ENCODE peak calls at places on chromosomes 3 and 15, in four cellular contexts. One of them, this sample, is unnamed.

GRCh38 chr15:70347766-70348558 is 250.2 kb upstream of the TLE3 start:
- DNase-seq in psoas muscle: no peak
- DNase-seq in heart left ventricle: no peak
- DNase-seq in BJ: no peak
- DNase-seq in this sample: no peak

GRCh38 chr3:149702691-149703426 is 45.0 kb upstream of the WWTR1 start:
- DNase-seq in psoas muscle: no peak
- DNase-seq in heart left ventricle: no peak
- DNase-seq in BJ: peak; percentile 92
- DNase-seq in this sample: peak; percentile 21

GRCh38 chr3:14265246-14265962 is 86.8 kb downstream of the LSM3 start:
- DNase-seq in psoas muscle: no peak
- DNase-seq in heart left ventricle: no peak
- DNase-seq in BJ: peak; percentile 19
- DNase-seq in this sample: no peak

GRCh38 chr3:158749977-158750376 is 17.7 kb upstream of the RARRES1 start:
- DNase-seq in psoas muscle: no peak
- DNase-seq in heart left ventricle: no peak
- DNase-seq in BJ: no peak
- DNase-seq in this sample: no peak

GRCh38 chr3:30632065-30632464 is 25.7 kb downstream of the TGFBR2 start:
- DNase-seq in psoas muscle: no peak
- DNase-seq in heart left ventricle: no peak
- DNase-seq in BJ: no peak
- DNase-seq in this sample: no peak

GRCh38 chr3:116445291-116445841 is at the start of gene LSAMP:
- DNase-seq in psoas muscle: no peak
- DNase-seq in heart left ventricle: no peak
- DNase-seq in BJ: no peak
- DNase-seq in this sample: no peak

GRCh38 chr15:59976480-59976879 is 27.6 kb upstream of the FOXB1 start:
- DNase-seq in psoas muscle: no peak
- DNase-seq in heart left ventricle: no peak
- DNase-seq in BJ: no peak
- DNase-seq in this sample: no peak

GRCh38 chr3:147775816-147776530 is 366.8 kb downstream of the ZIC1 start:
- DNase-seq in psoas muscle: no peak
- DNase-seq in heart left ventricle: no peak
- DNase-seq in BJ: no peak
- DNase-seq in this sample: no peak

GRCh38 chr3:41190509-41191284 is 8.6 kb upstream of the CTNNB1 start:
- DNase-seq in psoas muscle: no peak
- DNase-seq in heart left ventricle: no peak
- DNase-seq in BJ: no peak
- DNase-seq in this sample: no peak

GRCh38 chr3:25572919-25573385 is 91.8 kb downstream of the TOP2B start:
- DNase-seq in psoas muscle: no peak
- DNase-seq in heart left ventricle: no peak
- DNase-seq in BJ: peak; percentile 50
- DNase-seq in this sample: no peak

GRCh38 chr3:57127849-57128566 is 37.1 kb downstream of the IL17RD start:
- DNase-seq in psoas muscle: no peak
- DNase-seq in heart left ventricle: no peak
- DNase-seq in BJ: peak; percentile 39
- DNase-seq in this sample: peak; percentile 49

GRCh38 chr3:131903988-131904415 is 130.8 kb downstream of the CPNE4 start:
- DNase-seq in psoas muscle: peak; percentile 9
- DNase-seq in heart left ventricle: no peak
- DNase-seq in BJ: peak; percentile 69
- DNase-seq in this sample: peak; percentile 70

GRCh38 chr3:171842864-171843511 is at the start of gene TMEM212:
- DNase-seq in psoas muscle: no peak
- DNase-seq in heart left ventricle: no peak
- DNase-seq in BJ: no peak
- DNase-seq in this sample: no peak

GRCh38 chr3:11452988-11453847 is 181.0 kb downstream of the ATG7 start:
- DNase-seq in psoas muscle: no peak
- DNase-seq in heart left ventricle: no peak
- DNase-seq in BJ: peak; percentile 16
- DNase-seq in this sample: peak; percentile 25

GRCh38 chr15:74376825-74377581 is 9.6 kb upstream of the CYP11A1 start:
- DNase-seq in psoas muscle: no peak
- DNase-seq in heart left ventricle: peak; percentile 66
- DNase-seq in BJ: no peak
- DNase-seq in this sample: no peak

GRCh38 chr15:47685141-47685870 is 32.0 kb upstream of the SEMA6D start:
- DNase-seq in psoas muscle: no peak
- DNase-seq in heart left ventricle: no peak
- DNase-seq in BJ: peak; percentile 37
- DNase-seq in this sample: no peak

GRCh38 chr3:168620854-168621253 is 525.1 kb upstream of the GOLIM4 start:
- DNase-seq in psoas muscle: no peak
- DNase-seq in heart left ventricle: no peak
- DNase-seq in BJ: no peak
- DNase-seq in this sample: no peak

GRCh38 chr3:190432216-190432615 is 17.5 kb downstream of the TMEM207 start:
- DNase-seq in psoas muscle: no peak
- DNase-seq in heart left ventricle: no peak
- DNase-seq in BJ: no peak
- DNase-seq in this sample: no peak

GRCh38 chr3:130093741-130094391 is 12.2 kb downstream of the ALG1L2 start:
- DNase-seq in psoas muscle: no peak
- DNase-seq in heart left ventricle: no peak
- DNase-seq in BJ: no peak
- DNase-seq in this sample: no peak

GRCh38 chr15:43913941-43914340 is 87.1 kb downstream of the WDR76 start:
- DNase-seq in psoas muscle: no peak
- DNase-seq in heart left ventricle: no peak
- DNase-seq in BJ: no peak
- DNase-seq in this sample: no peak

GRCh38 chr15:39417766-39418165 is 163.1 kb upstream of the THBS1 start:
- DNase-seq in psoas muscle: no peak
- DNase-seq in heart left ventricle: no peak
- DNase-seq in BJ: no peak
- DNase-seq in this sample: no peak

GRCh38 chr15:98888839-98889479 is 118.6 kb downstream of the PGPEP1L start:
- DNase-seq in psoas muscle: no peak
- DNase-seq in heart left ventricle: no peak
- DNase-seq in BJ: no peak
- DNase-seq in this sample: no peak

GRCh38 chr15:92719024-92719423 is 63.4 kb upstream of the FAM174B start:
- DNase-seq in psoas muscle: no peak
- DNase-seq in heart left ventricle: no peak
- DNase-seq in BJ: no peak
- DNase-seq in this sample: no peak

GRCh38 chr15:96322401-96323249 is 7.9 kb upstream of the NR2F2 start:
- DNase-seq in psoas muscle: peak; percentile 27
- DNase-seq in heart left ventricle: peak; percentile 69
- DNase-seq in BJ: no peak
- DNase-seq in this sample: no peak

GRCh38 chr3:59879033-59879655 is 829.3 kb upstream of the CFAP20DC start:
- DNase-seq in psoas muscle: no peak
- DNase-seq in heart left ventricle: no peak
- DNase-seq in BJ: no peak
- DNase-seq in this sample: no peak

GRCh38 chr3:157327837-157328236 is 108.8 kb upstream of the PTX3 start:
- DNase-seq in psoas muscle: no peak
- DNase-seq in heart left ventricle: no peak
- DNase-seq in BJ: no peak
- DNase-seq in this sample: no peak

GRCh38 chr3:157329541-157329940 is 107.1 kb upstream of the PTX3 start:
- DNase-seq in psoas muscle: no peak
- DNase-seq in heart left ventricle: no peak
- DNase-seq in BJ: no peak
- DNase-seq in this sample: no peak

GRCh38 chr3:157330206-157330605 is 106.4 kb upstream of the PTX3 start:
- DNase-seq in psoas muscle: no peak
- DNase-seq in heart left ventricle: no peak
- DNase-seq in BJ: no peak
- DNase-seq in this sample: no peak

GRCh38 chr3:157327018-157327417 is 109.6 kb upstream of the PTX3 start:
- DNase-seq in psoas muscle: no peak
- DNase-seq in heart left ventricle: no peak
- DNase-seq in BJ: no peak
- DNase-seq in this sample: no peak
- TF ChIP-seq CTCF in psoas muscle: no peak
- TF ChIP-seq CTCF in heart left ventricle: no peak
- TF ChIP-seq CTCF in BJ: no peak
- TF ChIP-seq CTCF in this sample: no peak

DNA sequence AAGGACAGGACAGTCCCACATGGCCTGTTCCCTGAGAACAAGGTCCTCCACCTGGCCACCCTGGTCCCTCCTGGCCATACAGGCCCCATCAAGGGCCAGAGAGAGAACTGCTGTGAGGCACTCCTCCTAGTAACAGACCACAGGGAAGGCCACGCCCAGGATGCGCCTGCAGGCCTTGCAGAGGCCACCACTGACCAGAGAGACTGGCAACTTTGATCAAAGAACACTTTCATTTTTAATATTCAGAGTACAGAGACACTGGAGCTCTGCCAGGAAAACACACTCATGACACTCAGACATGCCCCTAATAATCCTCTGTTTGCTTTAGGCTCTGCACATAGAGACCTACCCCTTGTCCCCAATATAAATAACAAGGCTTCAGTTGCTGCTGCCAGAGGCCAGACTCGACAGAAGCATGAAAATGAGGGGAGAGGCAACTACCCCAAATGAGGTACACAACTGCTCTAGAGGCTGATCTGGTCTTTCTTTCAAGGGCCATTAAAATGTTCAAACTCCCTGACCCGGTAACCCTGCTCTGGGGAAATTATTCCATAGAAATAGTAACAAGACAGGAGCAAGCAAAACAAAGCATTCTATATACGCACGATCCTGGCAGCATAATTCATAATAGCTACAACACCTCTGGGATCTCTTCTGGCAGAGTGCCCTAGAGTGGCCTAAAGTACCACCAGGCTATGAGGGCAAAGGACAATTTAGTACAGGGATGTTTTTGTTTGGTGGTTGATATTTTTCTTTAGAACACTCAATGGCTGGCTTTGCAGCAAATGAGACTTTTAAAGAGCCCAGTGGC is 44.7 kb downstream of the CCDC12 start:
- DNase-seq in psoas muscle: peak; percentile 54
- DNase-seq in heart left ventricle: peak; percentile 86
- DNase-seq in BJ: no peak
- DNase-seq in this sample: no peak
- H3K4me3 ChIP-seq in psoas muscle: peak overlapping the region; percentile 4
- H3K4me3 ChIP-seq in heart left ventricle: no peak overlapping the region
- H3K4me3 ChIP-seq in BJ: no peak overlapping the region
- H3K4me3 ChIP-seq in this sample: no peak overlapping the region

GRCh38 chr3:42499478-42499871 is 3.0 kb upstream of the VIPR1 start:
- DNase-seq in psoas muscle: no peak
- DNase-seq in heart left ventricle: no peak
- DNase-seq in BJ: no peak
- DNase-seq in this sample: no peak
- H3K27me3 ChIP-seq in psoas muscle: peaks cover 36% of the 10 kb centered on the region
- H3K27me3 ChIP-seq in heart left ventricle: peaks cover 11% of the 10 kb centered on the region
- H3K27me3 ChIP-seq in BJ: peaks cover 38% of the 10 kb centered on the region
- H3K27me3 ChIP-seq in this sample: peaks cover 52% of the 10 kb centered on the region

DNA sequence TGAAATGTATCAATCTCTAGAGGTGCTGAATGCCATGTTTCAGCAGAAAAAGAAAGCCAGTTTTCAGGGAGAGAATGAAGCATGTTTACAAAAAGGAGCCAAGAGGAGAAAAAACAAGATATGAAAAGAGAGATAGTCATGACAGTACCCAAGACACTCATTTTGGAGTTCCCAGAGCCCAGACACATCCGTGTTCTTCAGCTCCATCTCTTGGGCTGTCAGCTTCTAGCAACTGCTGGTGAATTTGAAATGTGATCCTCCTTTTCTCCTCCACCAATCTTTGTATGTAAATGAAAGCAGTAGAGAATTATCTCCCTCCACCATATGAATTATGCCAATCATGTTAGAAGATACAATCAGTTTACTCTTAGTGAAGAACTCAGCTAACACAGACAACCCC is 93.0 kb upstream of the SLC25A36 start:
- DNase-seq in psoas muscle: no peak
- DNase-seq in heart left ventricle: no peak
- DNase-seq in BJ: no peak
- DNase-seq in this sample: no peak
- TF ChIP-seq CTCF in psoas muscle: no peak
- TF ChIP-seq CTCF in heart left ventricle: no peak
- TF ChIP-seq CTCF in BJ: no peak
- TF ChIP-seq CTCF in this sample: no peak

DNA sequence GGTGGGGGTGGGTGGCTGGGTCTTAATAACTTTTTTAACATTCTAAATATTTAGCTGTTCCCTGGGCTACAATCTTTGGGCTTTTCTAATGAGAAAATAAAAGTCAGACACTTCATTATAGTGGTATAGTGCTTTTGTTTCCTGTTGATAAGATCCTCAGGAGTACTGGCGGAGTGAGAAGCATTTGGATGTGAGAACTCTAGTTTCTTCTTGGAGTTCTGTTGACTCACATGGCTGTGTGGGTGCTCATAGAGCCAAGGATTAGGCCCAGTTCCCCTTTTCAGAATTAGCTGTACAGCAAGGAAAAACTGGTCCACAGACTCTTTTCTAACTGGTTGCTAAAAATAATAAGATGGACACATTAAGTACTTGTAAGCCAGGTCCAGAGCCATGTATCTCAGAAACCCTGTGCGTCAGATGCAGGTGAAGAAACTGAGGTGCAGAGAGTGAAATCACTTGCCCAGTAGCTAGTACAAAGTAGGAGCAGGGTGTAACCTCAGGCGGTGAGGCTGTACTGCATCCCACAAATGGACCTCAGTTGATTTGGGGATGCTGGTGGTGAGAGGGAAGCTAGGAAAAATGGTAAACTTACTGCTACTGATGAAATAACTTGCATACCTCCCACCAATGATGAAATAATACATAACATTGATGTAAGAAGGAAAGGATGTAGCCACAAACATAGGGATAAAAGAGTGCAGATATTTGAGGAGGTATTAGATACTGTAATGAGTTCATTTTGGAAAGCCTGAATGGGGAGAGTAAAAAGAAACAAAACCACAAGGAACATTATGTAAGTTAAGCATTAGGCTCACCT is 2.4 kb downstream of the ITPR1 start:
- DNase-seq in psoas muscle: no peak
- DNase-seq in heart left ventricle: no peak
- DNase-seq in BJ: no peak
- DNase-seq in this sample: no peak
- H3K4me3 ChIP-seq in psoas muscle: peak overlapping the region; percentile 72
- H3K4me3 ChIP-seq in heart left ventricle: peak overlapping the region; percentile 74
- H3K4me3 ChIP-seq in BJ: no peak overlapping the region
- H3K4me3 ChIP-seq in this sample: no peak overlapping the region

DNA sequence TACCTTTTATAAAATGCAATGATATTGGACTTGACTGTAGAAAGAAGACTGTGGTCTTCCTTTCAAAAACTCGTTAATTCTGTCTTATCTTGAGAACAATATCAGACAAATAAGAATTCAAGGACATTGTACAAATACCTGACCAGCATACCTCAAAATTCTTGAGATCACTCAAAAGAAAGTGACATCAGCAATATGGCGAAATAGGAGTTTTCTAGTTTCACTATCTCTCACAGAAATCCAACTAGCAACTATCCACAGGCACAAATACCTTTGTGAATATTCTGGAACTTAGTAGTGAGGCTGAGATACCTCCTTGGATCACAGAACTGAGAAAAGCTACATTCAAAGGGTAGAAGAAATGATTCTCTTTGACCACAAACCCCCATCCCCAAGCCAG is 419.7 kb downstream of the ZNF385D start:
- DNase-seq in psoas muscle: no peak
- DNase-seq in heart left ventricle: no peak
- DNase-seq in BJ: no peak
- DNase-seq in this sample: no peak
- H3K27me3 ChIP-seq in psoas muscle: no peaks in the 10 kb centered on the region
- H3K27me3 ChIP-seq in heart left ventricle: no peaks in the 10 kb centered on the region
- H3K27me3 ChIP-seq in BJ: no peaks in the 10 kb centered on the region
- H3K27me3 ChIP-seq in this sample: no peaks in the 10 kb centered on the region